ENCODE peak calls at places on chromosomes 13 and 19, in six cellular contexts. G is T-helper 17 cell, Q is brain microvascular endothelial cell, V is DMS153, W is esophagus squamous epithelium, R is heart right ventricle. Y is an unnamed sample.

GRCh38 chr19:29823581-29824330 is 12.0 kb downstream of the CCNE1 start:
- DNase-seq in W (no peak), Q (no peak), R (no peak), V (no peak), G (no peak), Y (no peak)

GRCh38 chr13:112741185-112741755 is 51.4 kb downstream of the ATP11A start:
- DNase-seq in R (no peak), V (no peak), Q (no peak), W (no peak), G (no peak), Y (no peak)

GRCh38 chr19:45676851-45677263 is 8.8 kb downstream of the GIPR start:
- DNase-seq in Q (no peak), V (no peak), R (no peak), W (no peak), G (peak; percentile 37), Y (peak; percentile 8)

GRCh38 chr13:101919541-101920306 is 467.2 kb downstream of the ITGBL1 start:
- DNase-seq in Q (peak; percentile 40), W (no peak), R (peak; percentile 24), G (no peak), V (no peak), Y (peak; percentile 29)

GRCh38 chr19:1131718-1132552 is 28.1 kb downstream of the GPX4 start:
- DNase-seq in Q (peak; percentile 70), G (peak; percentile 78), V (peak; percentile 17), W (peak; percentile 76), R (peak; percentile 88), Y (peak; percentile 90)

GRCh38 chr13:114145256-114145655 is 12.8 kb upstream of the RASA3 start:
- DNase-seq in G (no peak), V (no peak), Q (no peak), W (no peak), R (no peak), Y (no peak)

GRCh38 chr13:47327856-47328255 is 431.0 kb upstream of the HTR2A start:
- DNase-seq in W (no peak), Q (no peak), V (no peak), G (no peak), R (no peak), Y (no peak)

GRCh38 chr13:113947321-113948033 is 26.4 kb downstream of the C13orf46 start:
- DNase-seq in Q (peak; percentile 40), R (peak; percentile 48), G (no peak), W (no peak), V (no peak), Y (peak; percentile 82)

GRCh38 chr13:43884221-43884620 is 4.5 kb downstream of the LACC1 start:
- DNase-seq in W (no peak), Q (no peak), G (no peak), R (no peak), V (no peak), Y (no peak)

GRCh38 chr13:87827479-87827878 is 156.3 kb downstream of the SLITRK5 start:
- DNase-seq in R (no peak), G (no peak), V (no peak), W (no peak), Q (no peak), Y (no peak)

GRCh38 chr13:40193290-40194203 is 472.9 kb downstream of the FOXO1 start:
- DNase-seq in R (peak; percentile 51), V (no peak), Q (no peak), G (no peak), W (no peak), Y (no peak)

GRCh38 chr13:37326319-37326718 is 220.9 kb upstream of the CSNK1A1L start:
- DNase-seq in V (no peak), R (no peak), W (no peak), Q (no peak), G (no peak), Y (no peak)

GRCh38 chr13:20350819-20351218 is 118.7 kb upstream of the GJB6 start:
- DNase-seq in W (no peak), V (no peak), Q (no peak), G (no peak), R (no peak), Y (no peak)

GRCh38 chr13:44048326-44048725 is 168.6 kb downstream of the LACC1 start:
- DNase-seq in V (no peak), G (no peak), Q (no peak), R (no peak), W (no peak), Y (no peak)

GRCh38 chr13:111184685-111185401 is 69.7 kb downstream of the ARHGEF7 start:
- DNase-seq in Q (peak; percentile 68), V (peak; percentile 65), W (no peak), R (peak; percentile 78), G (no peak), Y (no peak)

GRCh38 chr19:52898101-52898500 is 666 bp upstream of the ZNF320 start:
- DNase-seq in G (no peak), V (no peak), Q (no peak), R (peak; percentile 10), W (no peak), Y (no peak)

Y was measured in AG08396.